ENCODE peak calls at places on chromosomes 16 and 17, in eight cellular contexts. One of them, this sample, is unnamed.
A peak's percentile ranks its signal among the peaks of the same experiment; 100 is the strongest.

GRCh38 chr16:3152273-3153076 is 17.6 kb downstream of the ZNF213 start:
- DNase-seq in WTC11: peak; percentile 98
- DNase-seq in substantia nigra: peak; percentile 65
- DNase-seq in stimulated activated CD8-positive, alpha-beta memory T cell treated with anti-CD3 and anti-CD28 coated beads, Interleukin-2, amount 100 ng/mL, for 1 hour: peak; percentile 59
- DNase-seq in breast epithelium: peak; percentile 90
- DNase-seq in C1 segment of cervical spinal cord: peak; percentile 65
- DNase-seq in right atrium auricular region: peak; percentile 94
- DNase-seq in aorta: peak; percentile 94
- DNase-seq in this sample: peak; percentile 44

GRCh38 chr17:45374501-45374900 is 57.7 kb upstream of the MAP3K14 start:
- DNase-seq in stimulated activated CD8-positive, alpha-beta memory T cell treated with anti-CD3 and anti-CD28 coated beads, Interleukin-2, amount 100 ng/mL, for 1 hour: no peak
- DNase-seq in WTC11: no peak
- DNase-seq in breast epithelium: no peak
- DNase-seq in right atrium auricular region: no peak
- DNase-seq in aorta: no peak
- DNase-seq in C1 segment of cervical spinal cord: no peak
- DNase-seq in substantia nigra: no peak
- DNase-seq in this sample: no peak

GRCh38 chr16:2195316-2196161 is 866 bp downstream of the CASKIN1 start:
- DNase-seq in stimulated activated CD8-positive, alpha-beta memory T cell treated with anti-CD3 and anti-CD28 coated beads, Interleukin-2, amount 100 ng/mL, for 1 hour: no peak
- DNase-seq in right atrium auricular region: no peak
- DNase-seq in WTC11: no peak
- DNase-seq in C1 segment of cervical spinal cord: no peak
- DNase-seq in aorta: no peak
- DNase-seq in breast epithelium: no peak
- DNase-seq in substantia nigra: no peak
- DNase-seq in this sample: no peak

GRCh38 chr17:34756670-34757021 is 177.3 kb downstream of the TMEM132E start:
- DNase-seq in breast epithelium: no peak
- DNase-seq in aorta: no peak
- DNase-seq in substantia nigra: no peak
- DNase-seq in C1 segment of cervical spinal cord: no peak
- DNase-seq in right atrium auricular region: no peak
- DNase-seq in stimulated activated CD8-positive, alpha-beta memory T cell treated with anti-CD3 and anti-CD28 coated beads, Interleukin-2, amount 100 ng/mL, for 1 hour: no peak
- DNase-seq in WTC11: peak; percentile 20
- DNase-seq in this sample: no peak

GRCh38 chr17:76082326-76083251 is 3.6 kb downstream of the ZACN start:
- DNase-seq in breast epithelium: peak; percentile 44
- DNase-seq in stimulated activated CD8-positive, alpha-beta memory T cell treated with anti-CD3 and anti-CD28 coated beads, Interleukin-2, amount 100 ng/mL, for 1 hour: no peak
- DNase-seq in substantia nigra: no peak
- DNase-seq in C1 segment of cervical spinal cord: no peak
- DNase-seq in WTC11: no peak
- DNase-seq in right atrium auricular region: no peak
- DNase-seq in aorta: peak; percentile 71
- DNase-seq in this sample: no peak

GRCh38 chr17:75594499-75595283 is 7.1 kb downstream of the MYO15B start:
- DNase-seq in C1 segment of cervical spinal cord: no peak
- DNase-seq in WTC11: no peak
- DNase-seq in substantia nigra: no peak
- DNase-seq in breast epithelium: no peak
- DNase-seq in stimulated activated CD8-positive, alpha-beta memory T cell treated with anti-CD3 and anti-CD28 coated beads, Interleukin-2, amount 100 ng/mL, for 1 hour: no peak
- DNase-seq in right atrium auricular region: no peak
- DNase-seq in aorta: no peak
- DNase-seq in this sample: no peak

GRCh38 chr16:27595993-27596392 is 46.0 kb downstream of the KATNIP start:
- DNase-seq in stimulated activated CD8-positive, alpha-beta memory T cell treated with anti-CD3 and anti-CD28 coated beads, Interleukin-2, amount 100 ng/mL, for 1 hour: no peak
- DNase-seq in substantia nigra: no peak
- DNase-seq in C1 segment of cervical spinal cord: no peak
- DNase-seq in breast epithelium: no peak
- DNase-seq in right atrium auricular region: no peak
- DNase-seq in aorta: no peak
- DNase-seq in WTC11: no peak
- DNase-seq in this sample: no peak

GRCh38 chr17:18197535-18198194 is 14.0 kb downstream of the ALKBH5 start:
- DNase-seq in substantia nigra: no peak
- DNase-seq in aorta: no peak
- DNase-seq in breast epithelium: no peak
- DNase-seq in WTC11: no peak
- DNase-seq in right atrium auricular region: no peak
- DNase-seq in stimulated activated CD8-positive, alpha-beta memory T cell treated with anti-CD3 and anti-CD28 coated beads, Interleukin-2, amount 100 ng/mL, for 1 hour: no peak
- DNase-seq in C1 segment of cervical spinal cord: no peak
- DNase-seq in this sample: no peak

GRCh38 chr16:3698941-3699340 is 18.4 kb downstream of the TRAP1 start:
- DNase-seq in breast epithelium: no peak
- DNase-seq in substantia nigra: no peak
- DNase-seq in stimulated activated CD8-positive, alpha-beta memory T cell treated with anti-CD3 and anti-CD28 coated beads, Interleukin-2, amount 100 ng/mL, for 1 hour: no peak
- DNase-seq in WTC11: no peak
- DNase-seq in C1 segment of cervical spinal cord: no peak
- DNase-seq in right atrium auricular region: no peak
- DNase-seq in aorta: peak; percentile 40
- DNase-seq in this sample: no peak

GRCh38 chr16:1674751-1675664 is 3.1 kb upstream of the JPT2 start:
- DNase-seq in breast epithelium: no peak
- DNase-seq in right atrium auricular region: no peak
- DNase-seq in substantia nigra: no peak
- DNase-seq in WTC11: no peak
- DNase-seq in C1 segment of cervical spinal cord: no peak
- DNase-seq in stimulated activated CD8-positive, alpha-beta memory T cell treated with anti-CD3 and anti-CD28 coated beads, Interleukin-2, amount 100 ng/mL, for 1 hour: no peak
- DNase-seq in aorta: no peak
- DNase-seq in this sample: no peak

GRCh38 chr17:57937492-57937891 is 17.7 kb downstream of the CUEDC1 start:
- DNase-seq in WTC11: no peak
- DNase-seq in C1 segment of cervical spinal cord: no peak
- DNase-seq in right atrium auricular region: no peak
- DNase-seq in substantia nigra: no peak
- DNase-seq in breast epithelium: no peak
- DNase-seq in aorta: no peak
- DNase-seq in stimulated activated CD8-positive, alpha-beta memory T cell treated with anti-CD3 and anti-CD28 coated beads, Interleukin-2, amount 100 ng/mL, for 1 hour: no peak
- DNase-seq in this sample: no peak

GRCh38 chr17:40952675-40953074 is 14.1 kb downstream of the KRT39 start:
- DNase-seq in stimulated activated CD8-positive, alpha-beta memory T cell treated with anti-CD3 and anti-CD28 coated beads, Interleukin-2, amount 100 ng/mL, for 1 hour: no peak
- DNase-seq in WTC11: no peak
- DNase-seq in C1 segment of cervical spinal cord: no peak
- DNase-seq in breast epithelium: no peak
- DNase-seq in right atrium auricular region: no peak
- DNase-seq in aorta: no peak
- DNase-seq in substantia nigra: no peak
- DNase-seq in this sample: no peak

GRCh38 chr17:66614469-66614868 is 220.4 kb upstream of the CACNG5 start:
- DNase-seq in WTC11: no peak
- DNase-seq in substantia nigra: no peak
- DNase-seq in C1 segment of cervical spinal cord: no peak
- DNase-seq in right atrium auricular region: no peak
- DNase-seq in stimulated activated CD8-positive, alpha-beta memory T cell treated with anti-CD3 and anti-CD28 coated beads, Interleukin-2, amount 100 ng/mL, for 1 hour: no peak
- DNase-seq in aorta: no peak
- DNase-seq in breast epithelium: no peak
- DNase-seq in this sample: no peak

GRCh38 chr17:62093188-62094155 is 28.4 kb upstream of the MED13 start:
- DNase-seq in aorta: no peak
- DNase-seq in C1 segment of cervical spinal cord: no peak
- DNase-seq in right atrium auricular region: no peak
- DNase-seq in WTC11: no peak
- DNase-seq in breast epithelium: no peak
- DNase-seq in stimulated activated CD8-positive, alpha-beta memory T cell treated with anti-CD3 and anti-CD28 coated beads, Interleukin-2, amount 100 ng/mL, for 1 hour: no peak
- DNase-seq in substantia nigra: no peak
- DNase-seq in this sample: no peak

GRCh38 chr16:49635009-49635350 is 220.9 kb downstream of the ZNF423 start:
- DNase-seq in right atrium auricular region: no peak
- DNase-seq in stimulated activated CD8-positive, alpha-beta memory T cell treated with anti-CD3 and anti-CD28 coated beads, Interleukin-2, amount 100 ng/mL, for 1 hour: no peak
- DNase-seq in substantia nigra: no peak
- DNase-seq in WTC11: no peak
- DNase-seq in aorta: no peak
- DNase-seq in C1 segment of cervical spinal cord: no peak
- DNase-seq in breast epithelium: no peak
- DNase-seq in this sample: no peak

GRCh38 chr17:82871776-82872561 is 32.1 kb upstream of the ZNF750 start:
- DNase-seq in breast epithelium: no peak
- DNase-seq in WTC11: no peak
- DNase-seq in substantia nigra: no peak
- DNase-seq in aorta: peak; percentile 61
- DNase-seq in stimulated activated CD8-positive, alpha-beta memory T cell treated with anti-CD3 and anti-CD28 coated beads, Interleukin-2, amount 100 ng/mL, for 1 hour: no peak
- DNase-seq in right atrium auricular region: no peak
- DNase-seq in C1 segment of cervical spinal cord: no peak
- DNase-seq in this sample: no peak

GRCh38 chr17:43754947-43755346 is 3.6 kb downstream of the SOST start:
- DNase-seq in stimulated activated CD8-positive, alpha-beta memory T cell treated with anti-CD3 and anti-CD28 coated beads, Interleukin-2, amount 100 ng/mL, for 1 hour: no peak
- DNase-seq in WTC11: no peak
- DNase-seq in C1 segment of cervical spinal cord: no peak
- DNase-seq in aorta: no peak
- DNase-seq in right atrium auricular region: no peak
- DNase-seq in substantia nigra: no peak
- DNase-seq in breast epithelium: no peak
- DNase-seq in this sample: no peak

GRCh38 chr16:46871587-46871986 is 12.6 kb upstream of the GPT2 start:
- DNase-seq in right atrium auricular region: no peak
- DNase-seq in stimulated activated CD8-positive, alpha-beta memory T cell treated with anti-CD3 and anti-CD28 coated beads, Interleukin-2, amount 100 ng/mL, for 1 hour: no peak
- DNase-seq in WTC11: no peak
- DNase-seq in aorta: no peak
- DNase-seq in substantia nigra: no peak
- DNase-seq in breast epithelium: no peak
- DNase-seq in C1 segment of cervical spinal cord: no peak
- DNase-seq in this sample: no peak

GRCh38 chr17:69573396-69573795 is 158.9 kb downstream of the MAP2K6 start:
- DNase-seq in substantia nigra: no peak
- DNase-seq in right atrium auricular region: no peak
- DNase-seq in aorta: no peak
- DNase-seq in stimulated activated CD8-positive, alpha-beta memory T cell treated with anti-CD3 and anti-CD28 coated beads, Interleukin-2, amount 100 ng/mL, for 1 hour: no peak
- DNase-seq in WTC11: no peak
- DNase-seq in breast epithelium: no peak
- DNase-seq in C1 segment of cervical spinal cord: no peak
- DNase-seq in this sample: no peak

This sample was measured in pulmonary artery endothelial cell.